ENCODE peak calls at places on chromosomes 12 and 14, in six cellular contexts. One of them, this sample, is unnamed.

GRCh38 chr12:14923944-14924343 is 14.4 kb downstream of the ERP27 start:
- DNase-seq in ovary: no peak
- DNase-seq in OCI-LY7: no peak
- DNase-seq in astrocyte of the cerebellum: no peak
- DNase-seq in choroid plexus epithelial cell: no peak
- DNase-seq in kidney: no peak
- DNase-seq in this sample: no peak

GRCh38 chr12:102061096-102061555 is 665 bp downstream of the WASHC3 start:
- DNase-seq in ovary: no peak
- DNase-seq in OCI-LY7: peak
- DNase-seq in astrocyte of the cerebellum: no peak
- DNase-seq in choroid plexus epithelial cell: peak
- DNase-seq in kidney: no peak
- DNase-seq in this sample: no peak

GRCh38 chr14:81323621-81324400 is 76.3 kb downstream of the STON2 start:
- DNase-seq in ovary: no peak
- DNase-seq in OCI-LY7: no peak
- DNase-seq in astrocyte of the cerebellum: no peak
- DNase-seq in choroid plexus epithelial cell: no peak
- DNase-seq in kidney: peak
- DNase-seq in this sample: no peak

GRCh38 chr14:65462411-65462810 is 49.9 kb downstream of the FUT8 start:
- DNase-seq in ovary: no peak
- DNase-seq in OCI-LY7: no peak
- DNase-seq in astrocyte of the cerebellum: peak
- DNase-seq in choroid plexus epithelial cell: peak
- DNase-seq in kidney: no peak
- DNase-seq in this sample: no peak

GRCh38 chr14:68784995-68785816 is 7.7 kb downstream of the ZFP36L1 start:
- DNase-seq in ovary: peak
- DNase-seq in OCI-LY7: no peak
- DNase-seq in astrocyte of the cerebellum: no peak
- DNase-seq in choroid plexus epithelial cell: no peak
- DNase-seq in kidney: no peak
- DNase-seq in this sample: no peak

GRCh38 chr12:16607895-16608294 is 1.9 kb upstream of the LMO3 start:
- DNase-seq in ovary: no peak
- DNase-seq in OCI-LY7: no peak
- DNase-seq in astrocyte of the cerebellum: no peak
- DNase-seq in choroid plexus epithelial cell: no peak
- DNase-seq in kidney: no peak
- DNase-seq in this sample: no peak

GRCh38 chr12:104534162-104534856 is 77.6 kb downstream of the CHST11 start:
- DNase-seq in ovary: peak
- DNase-seq in OCI-LY7: no peak
- DNase-seq in astrocyte of the cerebellum: no peak
- DNase-seq in choroid plexus epithelial cell: no peak
- DNase-seq in kidney: no peak
- DNase-seq in this sample: no peak

GRCh38 chr12:74980510-74980909 is 229.1 kb downstream of the KCNC2 start:
- DNase-seq in ovary: no peak
- DNase-seq in OCI-LY7: no peak
- DNase-seq in astrocyte of the cerebellum: no peak
- DNase-seq in choroid plexus epithelial cell: no peak
- DNase-seq in kidney: no peak
- DNase-seq in this sample: no peak

GRCh38 chr14:74804219-74804825 is 41.2 kb downstream of the YLPM1 start:
- DNase-seq in ovary: peak
- DNase-seq in OCI-LY7: peak
- DNase-seq in astrocyte of the cerebellum: peak
- DNase-seq in choroid plexus epithelial cell: peak
- DNase-seq in kidney: no peak
- DNase-seq in this sample: no peak

GRCh38 chr12:63525831-63526230 is 142.5 kb downstream of the DPY19L2 start:
- DNase-seq in ovary: no peak
- DNase-seq in OCI-LY7: no peak
- DNase-seq in astrocyte of the cerebellum: no peak
- DNase-seq in choroid plexus epithelial cell: no peak
- DNase-seq in kidney: no peak
- DNase-seq in this sample: no peak

GRCh38 chr12:23186950-23187349 is 562.0 kb downstream of the ETNK1 start:
- DNase-seq in ovary: no peak
- DNase-seq in OCI-LY7: no peak
- DNase-seq in astrocyte of the cerebellum: no peak
- DNase-seq in choroid plexus epithelial cell: no peak
- DNase-seq in kidney: no peak
- DNase-seq in this sample: no peak

GRCh38 chr12:89733579-89734201 is 25.1 kb upstream of the ATP2B1 start:
- DNase-seq in ovary: no peak
- DNase-seq in OCI-LY7: no peak
- DNase-seq in astrocyte of the cerebellum: peak
- DNase-seq in choroid plexus epithelial cell: peak
- DNase-seq in kidney: no peak
- DNase-seq in this sample: no peak

GRCh38 chr14:63725786-63726185 is 2.1 kb downstream of the SGPP1 start:
- DNase-seq in ovary: no peak
- DNase-seq in OCI-LY7: peak
- DNase-seq in astrocyte of the cerebellum: no peak
- DNase-seq in choroid plexus epithelial cell: no peak
- DNase-seq in kidney: no peak
- DNase-seq in this sample: no peak
- H3K4me3 ChIP-seq in ovary: peak
- H3K4me3 ChIP-seq in OCI-LY7: peak
- H3K4me3 ChIP-seq in astrocyte of the cerebellum: peak
- H3K4me3 ChIP-seq in choroid plexus epithelial cell: peak
- H3K4me3 ChIP-seq in kidney: peak
- H3K4me3 ChIP-seq in this sample: peak

GRCh38 chr14:21071225-21072041 is 1.3 kb downstream of the ARHGEF40 start:
- DNase-seq in ovary: peak
- DNase-seq in OCI-LY7: peak
- DNase-seq in astrocyte of the cerebellum: peak
- DNase-seq in choroid plexus epithelial cell: peak
- DNase-seq in kidney: peak
- DNase-seq in this sample: no peak

GRCh38 chr14:21072781-21073339 is 2.8 kb downstream of the ARHGEF40 start:
- DNase-seq in ovary: no peak
- DNase-seq in OCI-LY7: no peak
- DNase-seq in astrocyte of the cerebellum: no peak
- DNase-seq in choroid plexus epithelial cell: no peak
- DNase-seq in kidney: no peak
- DNase-seq in this sample: no peak

GRCh38 chr14:21073921-21074320 is 3.8 kb downstream of the ARHGEF40 start:
- DNase-seq in ovary: no peak
- DNase-seq in OCI-LY7: no peak
- DNase-seq in astrocyte of the cerebellum: no peak
- DNase-seq in choroid plexus epithelial cell: no peak
- DNase-seq in kidney: no peak
- DNase-seq in this sample: no peak

GRCh38 chr14:21070610-21071224 is 613 bp downstream of the ARHGEF40 start:
- DNase-seq in ovary: peak
- DNase-seq in OCI-LY7: no peak
- DNase-seq in astrocyte of the cerebellum: no peak
- DNase-seq in choroid plexus epithelial cell: peak
- DNase-seq in kidney: peak
- DNase-seq in this sample: no peak

GRCh38 chr14:21072102-21072501 is 2.0 kb downstream of the ARHGEF40 start:
- DNase-seq in ovary: no peak
- DNase-seq in OCI-LY7: no peak
- DNase-seq in astrocyte of the cerebellum: no peak
- DNase-seq in choroid plexus epithelial cell: peak
- DNase-seq in kidney: no peak
- DNase-seq in this sample: no peak
- TF ChIP-seq CTCF in ovary: no peak
- TF ChIP-seq CTCF in OCI-LY7: no peak
- TF ChIP-seq CTCF in astrocyte of the cerebellum: peak
- TF ChIP-seq CTCF in choroid plexus epithelial cell: peak
- TF ChIP-seq CTCF in kidney: no peak
- TF ChIP-seq CTCF in this sample: no peak

DNA sequence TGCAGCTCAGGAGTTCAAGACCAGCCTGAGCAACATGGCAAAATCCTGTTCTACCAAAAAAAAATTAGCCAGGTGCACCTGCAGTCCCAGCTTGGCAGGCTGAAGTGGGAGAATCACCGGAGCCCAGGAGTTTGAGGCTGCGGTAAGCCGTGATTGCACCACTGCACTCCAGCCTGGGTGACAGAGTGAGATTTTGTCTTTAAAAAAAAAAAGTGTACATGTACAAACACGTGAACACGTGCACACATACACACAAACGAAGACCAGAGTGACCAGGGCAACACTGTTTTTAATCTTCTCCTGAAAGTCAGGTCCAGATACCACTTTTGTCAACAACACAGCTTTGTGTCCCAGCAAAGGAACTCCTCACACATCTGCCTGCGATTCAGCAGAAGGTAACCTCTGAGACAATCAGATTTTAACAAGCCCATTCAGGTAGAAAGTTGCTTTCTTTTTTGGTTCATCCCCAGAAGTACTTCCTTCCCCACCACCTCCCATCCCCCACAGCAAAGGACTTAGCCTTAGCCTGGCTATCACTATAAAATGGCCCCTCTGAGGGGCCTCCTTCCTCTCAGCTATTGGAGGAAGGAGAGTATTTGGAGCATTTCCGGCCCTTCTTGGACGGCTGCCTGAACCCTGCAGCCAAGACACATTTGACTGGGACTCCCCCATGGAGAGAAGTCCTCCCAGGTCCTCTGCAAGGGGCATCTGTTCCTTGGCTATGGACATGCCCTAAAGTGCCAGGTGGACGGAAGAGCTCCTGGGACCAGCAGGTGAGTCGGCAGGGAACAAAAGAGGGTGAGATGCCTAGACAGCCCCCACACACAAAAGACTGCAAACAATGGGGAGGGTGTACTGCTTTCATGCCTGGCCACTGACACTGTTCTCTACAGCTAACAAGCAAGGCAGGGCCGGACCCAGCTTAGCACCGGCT is 9.8 kb downstream of the CTDSP2 start:
- DNase-seq in ovary: peak
- DNase-seq in OCI-LY7: peak
- DNase-seq in astrocyte of the cerebellum: peak
- DNase-seq in choroid plexus epithelial cell: peak
- DNase-seq in kidney: peak
- DNase-seq in this sample: no peak
- H3K4me3 ChIP-seq in ovary: peak
- H3K4me3 ChIP-seq in OCI-LY7: peak
- H3K4me3 ChIP-seq in astrocyte of the cerebellum: peak
- H3K4me3 ChIP-seq in choroid plexus epithelial cell: peak
- H3K4me3 ChIP-seq in kidney: peak
- H3K4me3 ChIP-seq in this sample: peak

DNA sequence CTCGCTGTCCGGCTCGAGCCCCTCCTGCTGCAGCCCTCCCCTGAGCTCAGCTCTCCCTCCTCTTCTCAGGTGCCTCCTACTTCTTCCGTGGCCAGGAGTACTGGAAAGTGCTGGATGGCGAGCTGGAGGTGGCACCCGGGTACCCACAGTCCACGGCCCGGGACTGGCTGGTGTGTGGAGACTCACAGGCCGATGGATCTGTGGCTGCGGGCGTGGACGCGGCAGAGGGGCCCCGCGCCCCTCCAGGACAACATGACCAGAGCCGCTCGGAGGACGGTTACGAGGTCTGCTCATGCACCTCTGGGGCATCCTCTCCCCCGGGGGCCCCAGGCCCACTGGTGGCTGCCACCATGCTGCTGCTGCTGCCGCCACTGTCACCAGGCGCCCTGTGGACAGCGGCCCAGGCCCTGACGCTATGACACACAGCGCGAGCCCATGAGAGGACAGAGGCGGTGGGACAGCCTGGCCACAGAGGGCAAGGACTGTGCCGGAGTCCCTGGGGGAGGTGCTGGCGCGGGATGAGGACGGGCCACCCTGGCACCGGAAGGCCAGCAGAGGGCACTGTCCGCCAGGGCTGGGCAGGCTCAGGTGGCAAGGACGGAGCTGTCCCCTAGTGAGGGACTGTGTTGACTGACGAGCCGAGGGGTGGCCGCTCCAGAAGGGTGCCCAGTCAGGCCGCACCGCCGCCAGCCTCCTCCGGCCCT is 22.8 kb downstream of the MMP17 start:
- DNase-seq in ovary: no peak
- DNase-seq in OCI-LY7: peak
- DNase-seq in astrocyte of the cerebellum: no peak
- DNase-seq in choroid plexus epithelial cell: peak
- DNase-seq in kidney: no peak
- DNase-seq in this sample: no peak
- TF ChIP-seq CTCF in ovary: no peak
- TF ChIP-seq CTCF in OCI-LY7: peak
- TF ChIP-seq CTCF in astrocyte of the cerebellum: peak
- TF ChIP-seq CTCF in choroid plexus epithelial cell: peak
- TF ChIP-seq CTCF in kidney: peak
- TF ChIP-seq CTCF in this sample: no peak

GRCh38 chr12:30783946-30784345 is 29.2 kb upstream of the CAPRIN2 start:
- DNase-seq in ovary: no peak
- DNase-seq in OCI-LY7: no peak
- DNase-seq in astrocyte of the cerebellum: no peak
- DNase-seq in choroid plexus epithelial cell: no peak
- DNase-seq in kidney: no peak
- DNase-seq in this sample: no peak

GRCh38 chr12:30788754-30789153 is 34.0 kb upstream of the CAPRIN2 start:
- DNase-seq in ovary: no peak
- DNase-seq in OCI-LY7: no peak
- DNase-seq in astrocyte of the cerebellum: no peak
- DNase-seq in choroid plexus epithelial cell: no peak
- DNase-seq in kidney: no peak
- DNase-seq in this sample: no peak

GRCh38 chr12:30785630-30786029 is 30.9 kb upstream of the CAPRIN2 start:
- DNase-seq in ovary: no peak
- DNase-seq in OCI-LY7: no peak
- DNase-seq in astrocyte of the cerebellum: no peak
- DNase-seq in choroid plexus epithelial cell: no peak
- DNase-seq in kidney: no peak
- DNase-seq in this sample: no peak

GRCh38 chr12:30782316-30783173 is 27.8 kb upstream of the CAPRIN2 start:
- DNase-seq in ovary: no peak
- DNase-seq in OCI-LY7: no peak
- DNase-seq in astrocyte of the cerebellum: no peak
- DNase-seq in choroid plexus epithelial cell: no peak
- DNase-seq in kidney: no peak
- DNase-seq in this sample: no peak

GRCh38 chr12:30784508-30784907 is 29.8 kb upstream of the CAPRIN2 start:
- DNase-seq in ovary: no peak
- DNase-seq in OCI-LY7: no peak
- DNase-seq in astrocyte of the cerebellum: no peak
- DNase-seq in choroid plexus epithelial cell: no peak
- DNase-seq in kidney: no peak
- DNase-seq in this sample: no peak
- H3K4me3 ChIP-seq in ovary: no peak
- H3K4me3 ChIP-seq in OCI-LY7: no peak
- H3K4me3 ChIP-seq in astrocyte of the cerebellum: no peak
- H3K4me3 ChIP-seq in choroid plexus epithelial cell: no peak
- H3K4me3 ChIP-seq in kidney: no peak
- H3K4me3 ChIP-seq in this sample: no peak

This sample was measured in dorsolateral prefrontal cortex.